ENCODE peak calls at places on chromosomes 7 and 10, in five cellular contexts. G is neural progenitor cell, B is hepatocyte, M is MM.1S, A is GM23338. O is an unnamed sample.
A peak's percentile ranks its signal among the peaks of the same experiment; 100 is the strongest.

GRCh38 chr7:65509368-65510186 is 135.9 kb downstream of the ZNF92 start:
- DNase-seq in M (peak; percentile 22), B (no peak), A (peak; percentile 49), G (peak; percentile 65), O (no peak)

GRCh38 chr7:157129200-157129599 is 9.5 kb upstream of the UBE3C start:
- DNase-seq in G (no peak), B (no peak), M (no peak), A (no peak), O (no peak)

GRCh38 chr7:158633055-158633956 is 45.7 kb upstream of the PTPRN2 start:
- DNase-seq in B (no peak), M (no peak), A (no peak), G (no peak), O (no peak)

GRCh38 chr7:138460649-138461607 is 869 bp downstream of the TRIM24 start:
- DNase-seq in B (peak; percentile 79), G (peak; percentile 75), M (peak; percentile 81), A (peak; percentile 50), O (no peak)

GRCh38 chr10:51542863-51543262 is 156.5 kb downstream of the CSTF2T start:
- DNase-seq in M (no peak), G (no peak), A (no peak), B (no peak), O (no peak)

GRCh38 chr7:768881-769504 is 41.9 kb upstream of the PRKAR1B start:
- DNase-seq in M (no peak), G (peak; percentile 68), A (peak; percentile 77), B (peak; percentile 22), O (no peak)

GRCh38 chr7:7834761-7835160 is 116.4 kb upstream of the RPA3 start:
- DNase-seq in A (peak; percentile 26), M (no peak), G (peak; percentile 7), B (no peak), O (no peak)

GRCh38 chr7:28349637-28350036 is 62.7 kb upstream of the CREB5 start:
- DNase-seq in A (no peak), G (no peak), M (no peak), B (no peak), O (no peak)

GRCh38 chr7:141954334-141954733 is 7.6 kb upstream of the CLEC5A start:
- DNase-seq in A (peak; percentile 52), B (no peak), G (no peak), M (no peak), O (no peak)

GRCh38 chr7:50937727-50938126 is 155.0 kb upstream of the GRB10 start:
- DNase-seq in G (no peak), B (no peak), A (no peak), M (no peak), O (no peak)

GRCh38 chr7:40571796-40572195 is 437.0 kb downstream of the SUGCT start:
- DNase-seq in A (no peak), B (no peak), G (no peak), M (no peak), O (no peak)

GRCh38 chr10:14093735-14094484 is 236.8 kb downstream of the FRMD4A start:
- DNase-seq in M (no peak), A (peak; percentile 84), B (peak; percentile 30), G (peak; percentile 68), O (no peak)

GRCh38 chr10:118595598-118596425 is at the start of gene PRLHR:
- DNase-seq in G (peak; percentile 94), M (no peak), B (peak; percentile 74), A (peak; percentile 91), O (no peak)

DNA sequence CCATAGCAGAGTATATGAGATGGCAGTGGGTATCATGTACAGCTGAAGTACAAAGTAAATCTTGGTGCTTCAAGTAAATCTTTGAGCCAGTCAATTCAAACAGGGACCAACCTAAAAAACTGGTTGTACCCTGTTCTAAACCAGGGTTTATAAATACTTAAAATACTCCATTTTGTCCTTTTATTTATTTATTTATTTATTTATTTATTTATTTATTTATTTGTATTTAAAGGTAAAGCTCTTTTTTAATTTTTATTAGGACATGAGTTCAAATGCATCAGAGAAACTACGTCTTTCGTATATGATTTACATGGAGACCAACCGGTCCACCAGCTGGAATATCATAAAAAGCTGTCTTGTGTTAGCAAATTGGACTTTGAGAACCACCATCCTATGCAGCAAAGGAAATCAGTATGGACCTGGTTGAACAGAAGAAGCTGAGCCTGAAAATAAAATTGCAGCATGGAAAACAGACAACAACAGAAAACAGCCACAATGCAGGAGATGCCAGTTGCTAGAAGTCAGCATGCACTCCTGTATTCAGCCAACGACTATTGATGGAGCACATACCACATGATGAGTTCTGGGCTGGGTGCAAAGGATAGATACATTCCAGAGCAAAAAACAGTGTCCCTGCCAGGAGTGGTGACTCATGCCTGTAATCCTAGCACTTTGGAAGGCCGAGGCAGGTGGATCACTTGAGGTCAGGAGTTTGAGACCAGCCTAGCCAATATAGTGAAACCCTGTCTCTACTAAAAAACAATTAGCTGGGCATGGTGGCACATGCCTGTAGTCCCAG is 60.0 kb downstream of the PLXNA4 start:
- DNase-seq in A (no peak), G (no peak), M (no peak), B (peak; percentile 20), O (no peak)
- TF ChIP-seq EZH2phosphoT487 in A (no peak), G (no peak), M (no peak), B (no peak), O (no peak)

GRCh38 chr10:72068126-72068765 is 20.1 kb downstream of the SPOCK2 start:
- DNase-seq in A (no peak), M (no peak), G (no peak), B (no peak), O (no peak)
- TF ChIP-seq EZH2phosphoT487 in A (no peak), M (no peak), G (no peak), B (no peak), O (no peak)

GRCh38 chr10:49678827-49679479 is 498 bp upstream of the C10orf53 start:
- DNase-seq in G (no peak), M (no peak), A (no peak), B (no peak), O (no peak)
- TF ChIP-seq EZH2phosphoT487 in G (no peak), M (no peak), A (no peak), B (no peak), O (no peak)

DNA sequence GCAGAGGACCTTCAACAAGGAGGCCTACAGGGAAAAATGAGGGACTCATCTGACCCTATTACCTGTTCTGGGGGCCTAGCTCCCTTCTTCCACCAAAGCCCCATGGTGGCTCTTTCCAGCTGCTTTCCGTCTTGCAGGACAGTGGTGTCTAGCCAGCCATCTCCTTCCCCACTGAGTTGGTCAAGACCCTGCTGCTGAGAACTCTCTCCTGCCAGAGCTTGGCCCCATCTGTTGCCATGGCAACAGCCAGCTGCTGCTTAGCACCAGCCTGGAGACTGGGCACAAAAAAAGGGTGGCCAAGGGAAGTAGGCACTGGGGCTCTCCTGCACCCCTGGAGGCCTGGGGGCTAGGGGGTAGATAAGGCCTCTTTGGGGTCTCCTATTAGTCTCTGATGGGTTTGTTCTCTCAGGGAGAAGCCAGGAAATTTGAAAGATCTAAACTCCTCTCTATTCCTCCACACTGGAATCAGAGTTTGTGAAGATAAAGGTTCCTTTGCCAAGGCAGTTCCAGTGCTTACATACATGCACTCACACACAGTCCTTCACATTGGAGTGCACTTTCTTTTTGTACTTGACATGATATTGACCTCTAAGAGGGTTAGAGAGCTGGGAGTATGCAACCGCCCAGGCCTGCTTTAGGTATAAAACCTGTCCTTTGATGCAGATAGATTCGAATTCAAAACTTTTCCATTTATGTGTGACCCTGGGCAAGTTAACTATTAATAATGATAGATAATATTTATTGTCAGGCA is 15.8 kb downstream of the TSPAN33 start:
- DNase-seq in B (no peak), G (peak; percentile 87), M (peak; percentile 46), A (peak; percentile 50), O (no peak)
- TF ChIP-seq EZH2phosphoT487 in B (no peak), G (no peak), M (no peak), A (no peak), O (no peak)

GRCh38 chr10:77698267-77698932 is 60.8 kb upstream of the KCNMA1 start:
- DNase-seq in M (no peak), B (no peak), A (no peak), G (no peak), O (no peak)

GRCh38 chr10:77700086-77700485 is 62.5 kb upstream of the KCNMA1 start:
- DNase-seq in A (no peak), G (no peak), B (no peak), M (no peak), O (no peak)

GRCh38 chr10:77699080-77699645 is 61.6 kb upstream of the KCNMA1 start:
- DNase-seq in G (no peak), M (no peak), B (no peak), A (no peak), O (no peak)

GRCh38 chr10:77707570-77707969 is 70.0 kb upstream of the KCNMA1 start:
- DNase-seq in G (no peak), A (no peak), B (no peak), M (no peak), O (no peak)

DNA sequence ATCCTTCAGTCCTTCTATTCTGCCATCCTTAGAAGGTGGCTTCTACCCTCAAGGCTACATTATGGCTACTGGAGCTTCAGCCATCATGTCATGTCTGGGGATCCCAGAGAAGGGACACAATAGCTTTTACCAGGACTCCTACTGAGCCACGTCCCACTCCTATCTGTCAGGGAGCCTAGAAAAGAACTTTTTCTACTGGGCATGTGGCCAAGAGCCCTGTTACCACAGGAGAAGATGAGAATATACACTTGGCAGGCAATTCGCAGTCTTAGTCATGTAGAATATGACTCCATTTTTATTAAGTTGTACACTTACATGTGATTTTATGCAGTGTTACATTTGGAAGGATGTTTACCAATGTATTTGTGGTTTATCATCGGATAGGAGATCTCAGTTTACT is 64.6 kb upstream of the KCNMA1 start:
- DNase-seq in M (no peak), G (no peak), B (peak; percentile 49), A (no peak), O (no peak)
- TF ChIP-seq EZH2phosphoT487 in M (no peak), G (no peak), B (no peak), A (no peak), O (no peak)

DNA sequence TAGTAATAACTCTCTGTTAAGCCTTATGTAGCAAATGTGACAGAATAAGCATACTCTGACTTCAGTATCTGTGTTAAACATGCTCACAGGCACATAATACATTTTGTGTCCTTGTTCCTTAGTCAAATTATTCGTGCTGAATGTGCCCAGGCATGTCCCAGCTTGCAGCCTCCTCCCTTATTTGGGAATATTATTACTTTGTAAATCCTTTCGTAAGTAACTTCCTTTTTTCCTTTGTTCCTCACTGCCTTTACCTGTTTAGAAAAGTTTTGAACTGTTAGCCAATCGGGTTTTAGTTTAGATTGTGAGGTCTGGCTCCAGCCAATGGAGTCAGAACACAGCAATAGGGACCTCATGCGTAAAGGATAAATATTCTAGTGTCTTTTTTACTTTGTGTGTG is 47.0 kb downstream of the GALNT11 start:
- DNase-seq in M (no peak), G (no peak), A (no peak), B (no peak), O (no peak)
- TF ChIP-seq EZH2phosphoT487 in M (no peak), G (no peak), A (no peak), B (no peak), O (no peak)

O was measured in HCT116.